ENCODE peak calls at places on chromosomes 3 and 15, in six cellular contexts. S is HCT116, I is substantia nigra, Q is dorsolateral prefrontal cortex, E is A673, N is transverse colon. T is an unnamed sample.

GRCh38 chr3:151226088-151226563 is 23.1 kb upstream of the GPR171 start:
- DNase-seq in S (no peak), E (peak), N (no peak), Q (no peak), I (no peak), T (no peak)

GRCh38 chr15:80953953-80954778 is 35.5 kb downstream of the MESD start:
- DNase-seq in I (no peak), S (no peak), N (no peak), Q (no peak), E (no peak), T (no peak)

GRCh38 chr3:176328198-176328597 is 869.1 kb downstream of the TBL1XR1 start:
- DNase-seq in Q (no peak), S (no peak), E (no peak), N (no peak), I (no peak), T (no peak)

GRCh38 chr3:61358364-61358763 is 107.1 kb upstream of the FHIT start:
- DNase-seq in Q (peak), S (no peak), I (peak), E (no peak), N (peak), T (peak)

GRCh38 chr15:57422113-57422754 is 45.9 kb downstream of the CGNL1 start:
- DNase-seq in S (no peak), Q (no peak), I (no peak), N (no peak), E (peak), T (no peak)

GRCh38 chr15:89172921-89173320 is 48.5 kb downstream of the RLBP1 start:
- DNase-seq in Q (no peak), E (no peak), S (no peak), I (no peak), N (no peak), T (no peak)

GRCh38 chr15:85589873-85590272 is 204.9 kb downstream of the KLHL25 start:
- DNase-seq in E (no peak), I (no peak), S (no peak), Q (no peak), N (no peak), T (no peak)

GRCh38 chr3:117101697-117102096 is 392.1 kb downstream of the TUSC7 start:
- DNase-seq in Q (no peak), S (no peak), E (no peak), I (no peak), N (no peak), T (no peak)

GRCh38 chr3:99503350-99503749 is 135.0 kb upstream of the COL8A1 start:
- DNase-seq in Q (no peak), S (no peak), E (no peak), I (no peak), N (no peak), T (no peak)

GRCh38 chr3:127039719-127040118 is 56.8 kb downstream of the PLXNA1 start:
- DNase-seq in S (no peak), N (no peak), Q (no peak), E (no peak), I (no peak), T (no peak)

GRCh38 chr3:111764645-111765091 is 94.4 kb upstream of the PHLDB2 start:
- DNase-seq in Q (no peak), S (peak), N (no peak), E (no peak), I (no peak), T (no peak)

GRCh38 chr15:89211678-89212170 is 9.7 kb downstream of the RLBP1 start:
- DNase-seq in I (no peak), S (no peak), N (no peak), Q (no peak), E (no peak), T (no peak)

GRCh38 chr3:172853911-172854648 is 103.6 kb downstream of the ECT2 start:
- DNase-seq in S (no peak), E (no peak), N (no peak), I (no peak), Q (no peak), T (no peak)

GRCh38 chr3:59535791-59536221 is 486.0 kb upstream of the CFAP20DC start:
- DNase-seq in S (no peak), Q (no peak), N (no peak), I (no peak), E (no peak), T (no peak)

GRCh38 chr3:8458711-8459110 is 42.9 kb upstream of the LMCD1 start:
- DNase-seq in E (no peak), S (no peak), I (no peak), N (no peak), Q (no peak), T (no peak)

GRCh38 chr3:50807266-50807665 is 132.5 kb downstream of the DOCK3 start:
- DNase-seq in N (no peak), E (peak), S (no peak), I (no peak), Q (no peak), T (no peak)

GRCh38 chr3:52925405-52926313 is 28.3 kb upstream of the STIMATE start:
- DNase-seq in Q (no peak), S (no peak), I (no peak), N (no peak), E (no peak), T (no peak)

GRCh38 chr3:174620138-174620537 is 239.0 kb upstream of the NAALADL2 start:
- DNase-seq in E (peak), I (no peak), Q (no peak), S (peak), N (no peak), T (no peak)

GRCh38 chr3:48832691-48833090 is 15.0 kb downstream of the PRKAR2A start:
- DNase-seq in S (no peak), N (no peak), Q (no peak), I (no peak), E (no peak), T (no peak)

GRCh38 chr3:68931406-68932149 is 769 bp downstream of the TAFA4 start:
- DNase-seq in S (no peak), Q (no peak), E (no peak), I (no peak), N (no peak), T (no peak)

GRCh38 chr15:90550919-90551318 is 21.2 kb downstream of the CRTC3 start:
- DNase-seq in I (no peak), E (no peak), S (no peak), N (no peak), Q (no peak), T (no peak)

GRCh38 chr3:97764186-97765055 is at the start of gene ARL6:
- DNase-seq in S (peak), Q (peak), I (peak), N (peak), E (peak), T (peak)

GRCh38 chr15:34374816-34375215 is 7.8 kb upstream of the LPCAT4 start:
- DNase-seq in S (no peak), I (no peak), N (no peak), Q (no peak), E (no peak), T (no peak)

GRCh38 chr3:47877288-47877687 is 74.3 kb downstream of the DHX30 start:
- DNase-seq in S (no peak), I (no peak), E (peak), Q (no peak), N (no peak), T (no peak)

GRCh38 chr15:70882361-70882760 is 9.9 kb downstream of the THAP10 start:
- DNase-seq in N (no peak), I (no peak), S (no peak), Q (no peak), E (no peak), T (no peak)

GRCh38 chr15:29131336-29132109 is 138.1 kb downstream of the NSMCE3 start:
- DNase-seq in N (no peak), S (no peak), E (no peak), I (no peak), Q (no peak), T (no peak)

GRCh38 chr15:31373096-31373865 is 46.6 kb downstream of the KLF13 start:
- DNase-seq in N (no peak), Q (no peak), E (no peak), I (no peak), S (no peak), T (no peak)

GRCh38 chr3:44643024-44643423 is 5.5 kb upstream of the ZNF35 start:
- DNase-seq in Q (no peak), S (no peak), I (no peak), E (no peak), N (no peak), T (no peak)

GRCh38 chr15:41125950-41126642 is 10.0 kb upstream of the INO80 start:
- DNase-seq in S (peak), Q (no peak), E (no peak), N (peak), I (no peak), T (no peak)

GRCh38 chr3:53938645-53939044 is 47.0 kb upstream of the SELENOK start:
- DNase-seq in E (peak), I (no peak), N (peak), Q (peak), S (peak), T (no peak)

GRCh38 chr15:40990789-40991188 is 37.5 kb downstream of the CHAC1 start:
- DNase-seq in N (no peak), S (no peak), E (no peak), I (no peak), Q (no peak), T (no peak)

GRCh38 chr3:46965151-46965550 is 11.4 kb downstream of the CCDC12 start:
- DNase-seq in Q (no peak), S (no peak), N (peak), I (no peak), E (no peak), T (no peak)

GRCh38 chr15:64460737-64461576 is 579 bp downstream of the ZNF609 start:
- DNase-seq in E (peak), N (peak), I (peak), Q (peak), S (peak), T (no peak)

GRCh38 chr3:120793601-120794000 is 51.1 kb downstream of the GTF2E1 start:
- DNase-seq in S (no peak), N (no peak), E (no peak), I (no peak), Q (no peak), T (no peak)

GRCh38 chr15:64740361-64741170 is 34.8 kb downstream of the RBPMS2 start:
- DNase-seq in I (no peak), Q (no peak), N (peak), E (peak), S (no peak), T (no peak)

GRCh38 chr3:114496874-114497273 is 203.0 kb downstream of the TIGIT start:
- DNase-seq in S (no peak), E (no peak), N (no peak), I (no peak), Q (no peak), T (no peak)

GRCh38 chr3:177262396-177262795 is 65.1 kb upstream of the TBL1XR1 start:
- DNase-seq in S (no peak), Q (no peak), N (no peak), I (no peak), E (no peak), T (no peak)

GRCh38 chr3:27056326-27056725 is 312.9 kb downstream of the NEK10 start:
- DNase-seq in Q (no peak), S (no peak), N (no peak), I (no peak), E (no peak), T (no peak)

DNA sequence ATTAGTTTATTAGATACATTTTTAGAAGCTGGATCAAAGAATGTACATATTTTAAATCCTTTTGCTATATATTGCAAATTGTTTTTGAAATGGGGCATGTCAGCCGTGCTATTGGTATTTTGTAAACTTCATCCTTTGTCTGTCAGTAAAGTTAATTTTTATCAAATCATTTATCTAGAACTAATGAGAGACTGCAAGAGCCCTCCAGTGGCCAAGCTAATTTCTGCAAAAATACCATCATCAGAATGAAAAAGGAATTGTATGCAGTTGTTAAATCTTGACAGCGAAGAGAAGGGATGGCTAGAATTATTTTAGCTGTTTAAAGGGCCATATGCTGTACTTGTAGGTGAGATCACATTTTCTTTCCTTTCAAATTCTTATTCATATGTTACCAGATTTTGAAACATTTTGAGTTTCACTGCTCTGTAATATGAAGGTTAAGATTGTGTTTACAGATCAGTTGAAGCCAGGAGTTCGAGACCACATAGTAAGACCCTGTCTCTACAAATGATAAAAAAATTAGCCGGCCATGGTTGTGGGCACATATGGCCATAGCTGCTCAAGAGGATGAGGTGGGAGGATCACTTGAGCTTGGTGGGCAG is 8.1 kb upstream of the CLDN11 start:
- DNase-seq in Q (no peak), I (no peak), E (peak), N (no peak), S (peak), T (no peak)
- H3K27ac ChIP-seq in Q (no peak), I (no peak), E (no peak), N (no peak), S (no peak), T (no peak)

DNA sequence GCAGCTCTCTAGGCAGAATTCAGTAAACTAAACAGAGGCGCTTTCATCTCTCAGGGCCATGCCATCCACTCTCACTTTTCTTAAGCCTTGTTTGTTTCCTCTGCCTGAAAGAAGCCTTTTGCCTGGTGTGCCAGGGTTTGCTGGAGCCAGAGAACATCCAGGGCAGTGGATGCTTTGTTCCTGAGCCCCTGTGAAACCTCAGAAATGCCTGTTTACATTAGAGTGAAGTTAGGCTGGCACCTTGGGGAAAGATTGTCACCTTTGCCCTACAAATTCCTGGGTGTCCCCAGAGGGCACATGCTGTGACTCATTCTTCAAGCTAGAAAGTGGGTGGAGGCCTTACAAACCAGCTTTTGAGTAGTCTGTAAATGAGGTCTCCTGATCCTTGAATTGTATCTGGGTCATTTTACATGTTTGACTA is 10.7 kb upstream of the TRAK1 start:
- DNase-seq in Q (no peak), E (peak), S (peak), I (peak), N (peak), T (peak)
- H3K27ac ChIP-seq in Q (peak), E (peak), S (peak), I (peak), N (peak), T (peak)

DNA sequence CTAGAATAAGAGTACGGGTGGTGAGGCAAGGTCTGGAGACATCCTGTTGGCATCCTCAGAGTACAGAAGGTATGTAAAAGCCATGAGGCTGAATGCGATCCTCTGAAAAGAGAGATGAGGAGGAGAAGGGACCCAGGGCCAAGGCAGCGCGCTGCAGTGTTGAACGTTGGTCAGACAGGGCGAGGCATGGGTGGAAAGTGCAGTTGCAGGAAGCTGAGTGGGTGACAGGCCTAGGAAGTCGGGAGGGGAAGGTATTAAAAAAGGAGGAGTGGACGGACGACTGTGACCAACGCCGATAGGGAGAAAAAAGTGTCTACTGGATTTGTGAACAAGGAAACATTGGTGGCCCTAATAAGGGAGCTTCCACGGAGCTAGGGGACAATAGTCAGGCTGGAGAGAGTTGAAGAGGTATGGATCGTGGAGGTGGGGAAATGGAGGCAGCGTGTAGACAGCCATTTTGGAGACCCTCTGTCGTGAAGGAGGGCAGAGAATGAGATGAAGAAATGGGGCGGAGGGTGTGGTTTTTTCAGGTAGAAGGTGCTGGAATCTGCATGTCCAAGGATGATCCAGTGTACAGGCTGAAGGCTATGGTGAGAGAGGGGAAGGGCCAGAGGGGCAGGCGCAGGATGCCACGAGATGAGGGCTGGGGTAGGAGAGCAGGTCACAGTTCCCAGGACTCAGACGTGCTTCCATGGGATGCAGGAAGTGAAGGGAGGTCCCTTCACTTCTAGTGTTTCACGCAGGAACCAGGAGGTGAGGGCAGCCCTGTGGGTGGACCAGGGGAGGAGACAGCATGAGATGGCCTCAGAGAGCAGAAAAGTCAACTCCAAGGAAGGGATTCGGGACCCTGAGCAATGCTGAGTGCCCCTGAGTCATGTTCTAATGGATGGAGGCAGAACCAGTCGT is 115.9 kb downstream of the ASB7 start:
- DNase-seq in E (no peak), S (no peak), I (no peak), N (no peak), Q (no peak), T (no peak)
- H3K27ac ChIP-seq in E (no peak), S (no peak), I (no peak), N (no peak), Q (no peak), T (no peak)

DNA sequence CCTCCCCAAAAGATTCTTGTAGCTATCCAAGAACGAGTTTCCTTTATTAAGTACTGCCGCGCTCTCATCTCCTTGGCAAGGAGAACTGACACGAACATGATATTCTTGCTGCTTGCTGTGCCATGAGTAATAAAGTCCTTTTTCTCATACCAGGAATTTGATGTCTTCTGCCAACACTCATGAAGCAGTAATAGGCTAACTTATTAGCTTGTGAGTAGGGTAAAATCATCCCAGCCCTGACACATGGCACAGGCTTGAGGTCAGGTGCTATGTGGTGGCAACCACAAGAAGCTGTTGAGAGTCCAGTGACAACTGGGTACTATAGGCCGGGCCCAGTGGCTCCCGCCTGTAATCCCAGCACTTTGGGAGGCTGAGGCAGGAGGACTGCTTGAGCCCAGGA is 22.7 kb upstream of the UBXN7 start:
- DNase-seq in N (no peak), S (no peak), Q (no peak), E (no peak), I (no peak), T (no peak)
- H3K27ac ChIP-seq in N (no peak), S (no peak), Q (no peak), E (no peak), I (no peak), T (no peak)

DNA sequence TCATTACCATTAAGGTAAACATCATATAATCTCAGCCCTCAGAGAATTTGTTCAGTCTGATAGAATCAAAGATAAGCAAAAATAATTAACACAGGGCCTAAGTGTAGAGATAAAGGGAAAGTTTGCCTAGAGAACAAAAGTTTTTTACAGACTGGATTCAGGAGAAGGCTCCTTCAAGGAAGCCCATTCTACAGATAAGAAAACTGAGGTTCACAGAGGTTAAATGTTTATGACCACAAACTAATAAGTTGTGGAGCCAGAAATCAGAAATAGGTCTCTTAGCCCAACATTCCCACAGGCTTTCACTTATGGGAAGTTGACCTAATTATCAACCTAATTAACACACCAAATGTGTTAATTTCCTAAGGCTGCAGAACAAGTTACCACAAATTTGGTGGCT is 110.7 kb downstream of the ZMAT3 start:
- DNase-seq in I (no peak), S (no peak), N (no peak), E (no peak), Q (no peak), T (no peak)
- H3K27ac ChIP-seq in I (no peak), S (no peak), N (no peak), E (no peak), Q (no peak), T (no peak)

GRCh38 chr3:123365450-123366143 is 83.3 kb downstream of the ADCY5 start:
- DNase-seq in E (peak), Q (no peak), N (no peak), I (no peak), S (peak), T (no peak)
- H3K27ac ChIP-seq in E (no peak), Q (no peak), N (no peak), I (no peak), S (no peak), T (peak)

DNA sequence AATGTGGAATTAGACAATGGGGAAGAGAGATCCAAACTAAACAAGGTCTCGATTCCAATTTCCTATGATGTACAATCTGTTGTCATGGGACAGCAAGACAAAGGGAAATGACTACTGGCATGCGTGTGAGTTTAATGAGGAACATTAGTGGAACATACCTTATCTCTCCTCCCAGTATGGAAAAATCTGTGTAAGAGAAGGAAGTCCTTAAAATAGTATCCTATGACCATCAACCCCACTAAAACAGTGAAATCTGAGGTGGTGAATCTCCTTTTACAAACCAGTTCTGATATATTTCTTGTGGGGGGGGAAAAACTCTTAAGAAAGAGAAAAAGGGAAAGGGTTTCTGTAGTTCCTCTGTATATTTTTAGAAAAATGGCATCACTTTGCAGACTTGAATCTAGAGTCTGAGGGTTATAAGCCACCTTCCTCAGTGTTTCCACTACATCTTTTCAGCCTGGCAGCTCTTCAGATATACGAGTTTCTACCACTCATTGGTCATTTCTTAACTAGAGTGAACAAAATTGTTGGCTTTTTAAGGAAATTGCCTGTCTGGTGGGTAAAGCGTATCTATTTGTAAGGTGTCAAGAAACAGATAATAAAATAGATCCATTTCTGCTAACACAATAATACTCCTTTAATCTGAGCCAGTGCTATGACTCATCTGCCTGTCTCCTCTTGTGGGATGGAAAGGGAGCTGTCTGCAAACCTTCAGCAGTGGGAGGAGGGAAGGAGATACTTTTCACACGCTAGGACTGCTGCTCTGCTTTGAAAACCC is 3.0 kb upstream of the TNFAIP8L3 start:
- DNase-seq in N (no peak), I (no peak), Q (no peak), S (no peak), E (peak), T (no peak)
- H3K27ac ChIP-seq in N (no peak), I (no peak), Q (no peak), S (no peak), E (no peak), T (no peak)